ENCODE peak calls at places on chromosomes 3 and 15, in seven cellular contexts. P, K, M, E, Y, V and B are unnamed samples.

GRCh38 chr3:150372320-150373118 is 35.6 kb upstream of the TSC22D2 start:
- DNase-seq in P (peak), K (no peak), M (no peak), E (no peak), Y (no peak), V (peak), B (no peak)

GRCh38 chr15:37931868-37932267 is 2.6 kb upstream of the TMCO5A start:
- DNase-seq in P (no peak), K (no peak), M (no peak), E (no peak), Y (no peak), V (peak), B (no peak)

GRCh38 chr15:48693474-48693873 is 48.0 kb upstream of the FBN1 start:
- DNase-seq in P (no peak), K (no peak), M (no peak), E (no peak), Y (no peak), V (peak), B (no peak)

GRCh38 chr15:64597469-64597806 is 137.1 kb downstream of the ZNF609 start:
- DNase-seq in P (no peak), K (no peak), M (no peak), E (peak), Y (no peak), V (no peak), B (no peak)

GRCh38 chr15:89442671-89443307 is 53.6 kb downstream of the RHCG start:
- DNase-seq in P (peak), K (peak), M (no peak), E (peak), Y (peak), V (no peak), B (peak)

GRCh38 chr15:77420610-77421369 is at the start of gene HMG20A:
- DNase-seq in P (peak), K (peak), M (peak), E (peak), Y (peak), V (peak), B (peak)

GRCh38 chr15:42890161-42890913 is 30.2 kb downstream of the TTBK2 start:
- DNase-seq in P (no peak), K (no peak), M (peak), E (no peak), Y (no peak), V (peak), B (no peak)

GRCh38 chr3:171508676-171509075 is 48.5 kb upstream of the TNIK start:
- DNase-seq in P (no peak), K (no peak), M (no peak), E (no peak), Y (no peak), V (no peak), B (no peak)

GRCh38 chr15:25783607-25784131 is 79.5 kb downstream of the ATP10A start:
- DNase-seq in P (peak), K (no peak), M (no peak), E (no peak), Y (no peak), V (no peak), B (no peak)

GRCh38 chr3:141370065-141370533 is 1.8 kb downstream of the ZBTB38 start:
- DNase-seq in P (peak), K (peak), M (peak), E (no peak), Y (peak), V (peak), B (peak)

GRCh38 chr3:127911421-127911931 is 3.6 kb upstream of the KBTBD12 start:
- DNase-seq in P (no peak), K (no peak), M (no peak), E (no peak), Y (no peak), V (peak), B (no peak)